ENCODE peak calls at places on chromosomes 1 and 21, in five cellular contexts. H is effector memory CD4-positive, alpha-beta T cell; Z is HT1080; P is amniotic stem cell; D is activated CD4-positive, alpha-beta T cell treated with anti-CD3 and anti-CD28 coated beads for 36 hours. S is an unnamed sample.

GRCh38 chr21:42145569-42146250 is 73.2 kb upstream of the ABCG1 start:
- DNase-seq in H (peak; percentile 25), Z (peak; percentile 27), P (peak; percentile 28), D (peak; percentile 80), S (peak; percentile 73)

GRCh38 chr1:10170362-10170665 is 40.1 kb upstream of the KIF1B start:
- DNase-seq in H (no peak), Z (no peak), P (no peak), D (peak; percentile 48), S (no peak)

GRCh38 chr1:7585216-7585907 is 185.7 kb upstream of the VAMP3 start:
- DNase-seq in H (no peak), Z (no peak), P (no peak), D (no peak), S (no peak)

GRCh38 chr21:35529141-35529863 is 480.2 kb upstream of the RUNX1 start:
- DNase-seq in H (no peak), Z (no peak), P (no peak), D (peak; percentile 18), S (no peak)

GRCh38 chr1:35448344-35448801 is 108.8 kb downstream of the KIAA0319L start:
- DNase-seq in H (no peak), Z (peak; percentile 96), P (peak; percentile 49), D (no peak), S (no peak)

GRCh38 chr1:40530735-40531380 is 579 bp upstream of the ZNF684 start:
- DNase-seq in H (no peak), Z (no peak), P (no peak), D (no peak), S (no peak)

GRCh38 chr1:107532318-107532717 is 391.5 kb downstream of the NTNG1 start:
- DNase-seq in H (no peak), Z (peak; percentile 18), P (no peak), D (no peak), S (no peak)

GRCh38 chr1:13605159-13605558 is 21.5 kb downstream of the PDPN start:
- DNase-seq in H (no peak), Z (peak; percentile 74), P (no peak), D (no peak), S (no peak)

GRCh38 chr21:42636535-42636914 is 16.9 kb upstream of the PDE9A start:
- DNase-seq in H (no peak), Z (no peak), P (no peak), D (no peak), S (no peak)

GRCh38 chr1:15941899-15942660 is 33.8 kb downstream of the ZBTB17 start:
- DNase-seq in H (no peak), Z (no peak), P (no peak), D (no peak), S (peak; percentile 20)

GRCh38 chr1:227318852-227319607 is 738 bp upstream of the CDC42BPA start:
- DNase-seq in H (no peak), Z (no peak), P (no peak), D (no peak), S (no peak)

GRCh38 chr1:246032111-246032551 is 474.9 kb downstream of the SMYD3 start:
- DNase-seq in H (no peak), Z (no peak), P (no peak), D (no peak), S (no peak)

GRCh38 chr21:34560021-34560420 is 48.0 kb upstream of the KCNE1 start:
- DNase-seq in H (no peak), Z (no peak), P (no peak), D (no peak), S (no peak)

GRCh38 chr1:18681423-18681835 is 50.8 kb downstream of the PAX7 start:
- DNase-seq in H (no peak), Z (peak; percentile 8), P (no peak), D (peak; percentile 20), S (no peak)

GRCh38 chr1:222071313-222071886 is 329.5 kb upstream of the DUSP10 start:
- DNase-seq in H (no peak), Z (no peak), P (no peak), D (no peak), S (no peak)

GRCh38 chr1:64043976-64044375 is 159.4 kb upstream of the UBE2U start:
- DNase-seq in H (no peak), Z (peak; percentile 84), P (no peak), D (no peak), S (no peak)